ENCODE peak calls at places on chromosomes 4 and X, in six cellular contexts. One of them, this sample, is unnamed.
A peak's percentile ranks its signal among the peaks of the same experiment; 100 is the strongest.

GRCh38 chr4:105632599-105632998 is 75.9 kb downstream of the INTS12 start:
- DNase-seq in A549: no peak
- DNase-seq in IMR-90: no peak
- DNase-seq in K562: no peak
- DNase-seq in HepG2: no peak
- DNase-seq in GM12878: no peak
- DNase-seq in this sample: no peak

GRCh38 chr4:99043346-99043745 is 45.2 kb downstream of the ADH5 start:
- DNase-seq in HepG2: no peak
- DNase-seq in GM12878: no peak
- DNase-seq in A549: no peak
- DNase-seq in K562: no peak
- DNase-seq in IMR-90: no peak
- DNase-seq in this sample: no peak

GRCh38 chr4:42653606-42654560 is 3.0 kb downstream of the ATP8A1 start:
- DNase-seq in GM12878: no peak
- DNase-seq in A549: no peak
- DNase-seq in IMR-90: no peak
- DNase-seq in HepG2: no peak
- DNase-seq in K562: no peak
- DNase-seq in this sample: no peak

GRCh38 chrX:69618803-69619202 is 2.9 kb downstream of the EDA start:
- DNase-seq in HepG2: peak; percentile 19
- DNase-seq in IMR-90: peak; percentile 2
- DNase-seq in K562: peak; percentile 3
- DNase-seq in GM12878: no peak
- DNase-seq in A549: peak; percentile 31
- DNase-seq in this sample: peak; percentile 14

GRCh38 chrX:11791537-11791936 is 33.5 kb downstream of the MSL3 start:
- DNase-seq in IMR-90: no peak
- DNase-seq in K562: no peak
- DNase-seq in HepG2: no peak
- DNase-seq in A549: no peak
- DNase-seq in GM12878: no peak
- DNase-seq in this sample: no peak

GRCh38 chrX:13533726-13534125 is 35.7 kb upstream of the EGFL6 start:
- DNase-seq in GM12878: no peak
- DNase-seq in HepG2: no peak
- DNase-seq in IMR-90: peak; percentile 24
- DNase-seq in A549: peak; percentile 9
- DNase-seq in K562: no peak
- DNase-seq in this sample: no peak

GRCh38 chrX:105635794-105636193 is 186.5 kb upstream of the NRK start:
- DNase-seq in K562: no peak
- DNase-seq in IMR-90: no peak
- DNase-seq in HepG2: no peak
- DNase-seq in A549: no peak
- DNase-seq in GM12878: no peak
- DNase-seq in this sample: no peak

GRCh38 chr4:75544870-75545269 is 11.0 kb upstream of the ODAPH start:
- DNase-seq in A549: no peak
- DNase-seq in GM12878: no peak
- DNase-seq in HepG2: no peak
- DNase-seq in K562: no peak
- DNase-seq in IMR-90: no peak
- DNase-seq in this sample: no peak

GRCh38 chrX:41634284-41634683 is 54.5 kb upstream of the GPR34 start:
- DNase-seq in IMR-90: peak; percentile 45
- DNase-seq in HepG2: no peak
- DNase-seq in A549: no peak
- DNase-seq in K562: peak; percentile 62
- DNase-seq in GM12878: no peak
- DNase-seq in this sample: no peak

GRCh38 chrX:130716822-130717405 is 186.1 kb downstream of the ENOX2 start:
- DNase-seq in HepG2: no peak
- DNase-seq in A549: no peak
- DNase-seq in GM12878: no peak
- DNase-seq in IMR-90: no peak
- DNase-seq in K562: no peak
- DNase-seq in this sample: peak; percentile 36

GRCh38 chrX:28487818-28488217 is 99.4 kb upstream of the IL1RAPL1 start:
- DNase-seq in HepG2: no peak
- DNase-seq in K562: no peak
- DNase-seq in IMR-90: no peak
- DNase-seq in GM12878: no peak
- DNase-seq in A549: no peak
- DNase-seq in this sample: no peak

GRCh38 chr4:40897557-40898203 is 147.9 kb downstream of the NSUN7 start:
- DNase-seq in GM12878: no peak
- DNase-seq in HepG2: peak; percentile 53
- DNase-seq in IMR-90: peak; percentile 51
- DNase-seq in A549: peak; percentile 79
- DNase-seq in K562: peak; percentile 75
- DNase-seq in this sample: peak; percentile 79

GRCh38 chr4:110666030-110666429 is 43.2 kb upstream of the PITX2 start:
- DNase-seq in HepG2: no peak
- DNase-seq in K562: no peak
- DNase-seq in A549: no peak
- DNase-seq in GM12878: no peak
- DNase-seq in IMR-90: no peak
- DNase-seq in this sample: no peak

GRCh38 chr4:13162886-13163285 is 321.3 kb downstream of the RAB28 start:
- DNase-seq in GM12878: no peak
- DNase-seq in K562: no peak
- DNase-seq in A549: no peak
- DNase-seq in IMR-90: no peak
- DNase-seq in HepG2: no peak
- DNase-seq in this sample: no peak

GRCh38 chr4:122086338-122086737 is 65.8 kb upstream of the BLTP1 start:
- DNase-seq in A549: no peak
- DNase-seq in IMR-90: peak; percentile 18
- DNase-seq in GM12878: no peak
- DNase-seq in K562: no peak
- DNase-seq in HepG2: no peak
- DNase-seq in this sample: peak; percentile 30

GRCh38 chr4:150173420-150173819 is 95.2 kb downstream of the DCLK2 start:
- DNase-seq in HepG2: no peak
- DNase-seq in IMR-90: no peak
- DNase-seq in K562: no peak
- DNase-seq in A549: no peak
- DNase-seq in GM12878: no peak
- DNase-seq in this sample: no peak
- TF ChIP-seq BHLHE40 in HepG2: no peak
- TF ChIP-seq BHLHE40 in IMR-90: no peak
- TF ChIP-seq BHLHE40 in K562: no peak
- TF ChIP-seq BHLHE40 in A549: no peak
- TF ChIP-seq BHLHE40 in GM12878: no peak
- TF ChIP-seq BHLHE40 in this sample: no peak

GRCh38 chrX:1444896-1445480 is 7.7 kb downstream of the ASMTL start:
- DNase-seq in A549: no peak
- DNase-seq in IMR-90: no peak
- DNase-seq in GM12878: no peak
- DNase-seq in K562: no peak
- DNase-seq in HepG2: no peak
- DNase-seq in this sample: no peak

GRCh38 chrX:1442016-1442665 is 10.6 kb downstream of the ASMTL start:
- DNase-seq in GM12878: no peak
- DNase-seq in HepG2: no peak
- DNase-seq in K562: no peak
- DNase-seq in A549: no peak
- DNase-seq in IMR-90: no peak
- DNase-seq in this sample: no peak

GRCh38 chrX:1442724-1443367 is 9.9 kb downstream of the ASMTL start:
- DNase-seq in IMR-90: no peak
- DNase-seq in HepG2: no peak
- DNase-seq in A549: no peak
- DNase-seq in K562: no peak
- DNase-seq in GM12878: no peak
- DNase-seq in this sample: no peak

GRCh38 chrX:1440506-1440905 is 12.2 kb downstream of the ASMTL start:
- DNase-seq in IMR-90: no peak
- DNase-seq in A549: no peak
- DNase-seq in GM12878: no peak
- DNase-seq in K562: no peak
- DNase-seq in HepG2: no peak
- DNase-seq in this sample: no peak

GRCh38 chrX:1443496-1444075 is 9.1 kb downstream of the ASMTL start:
- DNase-seq in IMR-90: no peak
- DNase-seq in A549: no peak
- DNase-seq in HepG2: no peak
- DNase-seq in GM12878: no peak
- DNase-seq in K562: no peak
- DNase-seq in this sample: no peak
- TF ChIP-seq BHLHE40 in IMR-90: no peak
- TF ChIP-seq BHLHE40 in A549: no peak
- TF ChIP-seq BHLHE40 in HepG2: no peak
- TF ChIP-seq BHLHE40 in GM12878: no peak
- TF ChIP-seq BHLHE40 in K562: no peak
- TF ChIP-seq BHLHE40 in this sample: no peak

DNA sequence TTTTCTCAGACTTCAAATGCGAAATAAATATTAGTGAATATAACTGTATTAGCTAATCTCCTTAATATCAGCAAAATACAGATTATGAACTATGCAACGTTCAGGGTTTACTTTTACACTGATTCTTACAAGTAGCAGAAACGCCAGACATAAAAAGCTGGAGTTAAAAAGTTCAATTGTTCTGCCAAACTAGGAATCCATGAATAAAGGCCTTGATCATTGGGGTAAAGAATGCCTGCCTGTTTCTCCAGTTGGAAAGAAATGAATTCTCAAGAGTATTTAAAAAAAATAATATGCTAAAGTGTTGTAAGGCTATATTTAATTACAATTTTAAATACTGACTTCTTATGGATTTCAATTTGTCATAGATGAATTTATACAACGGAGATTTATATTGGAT is 612.2 kb downstream of the DMD start:
- DNase-seq in GM12878: no peak
- DNase-seq in IMR-90: no peak
- DNase-seq in A549: no peak
- DNase-seq in K562: no peak
- DNase-seq in HepG2: no peak
- DNase-seq in this sample: no peak
- TF ChIP-seq BHLHE40 in GM12878: no peak
- TF ChIP-seq BHLHE40 in IMR-90: no peak
- TF ChIP-seq BHLHE40 in A549: no peak
- TF ChIP-seq BHLHE40 in K562: no peak
- TF ChIP-seq BHLHE40 in HepG2: no peak
- TF ChIP-seq BHLHE40 in this sample: no peak

GRCh38 chrX:149508467-149508866 is 3.4 kb upstream of the IDS start:
- DNase-seq in A549: no peak
- DNase-seq in GM12878: no peak
- DNase-seq in HepG2: no peak
- DNase-seq in IMR-90: no peak
- DNase-seq in K562: no peak
- DNase-seq in this sample: no peak

GRCh38 chrX:149512225-149512885 is 7.2 kb upstream of the IDS start:
- DNase-seq in A549: peak; percentile 56
- DNase-seq in IMR-90: peak; percentile 38
- DNase-seq in K562: peak; percentile 76
- DNase-seq in GM12878: peak; percentile 13
- DNase-seq in HepG2: peak; percentile 49
- DNase-seq in this sample: peak; percentile 73

GRCh38 chrX:149510386-149510785 is 5.3 kb upstream of the IDS start:
- DNase-seq in GM12878: no peak
- DNase-seq in A549: no peak
- DNase-seq in K562: no peak
- DNase-seq in IMR-90: no peak
- DNase-seq in HepG2: no peak
- DNase-seq in this sample: no peak

GRCh38 chrX:149513713-149514427 is 8.8 kb upstream of the IDS start:
- DNase-seq in IMR-90: peak; percentile 21
- DNase-seq in A549: no peak
- DNase-seq in HepG2: no peak
- DNase-seq in GM12878: no peak
- DNase-seq in K562: no peak
- DNase-seq in this sample: no peak

GRCh38 chrX:149511081-149511480 is 6.0 kb upstream of the IDS start:
- DNase-seq in GM12878: no peak
- DNase-seq in K562: no peak
- DNase-seq in A549: no peak
- DNase-seq in IMR-90: peak; percentile 50
- DNase-seq in HepG2: no peak
- DNase-seq in this sample: no peak
- TF ChIP-seq BHLHE40 in GM12878: no peak
- TF ChIP-seq BHLHE40 in K562: no peak
- TF ChIP-seq BHLHE40 in A549: no peak
- TF ChIP-seq BHLHE40 in IMR-90: no peak
- TF ChIP-seq BHLHE40 in HepG2: no peak
- TF ChIP-seq BHLHE40 in this sample: no peak

DNA sequence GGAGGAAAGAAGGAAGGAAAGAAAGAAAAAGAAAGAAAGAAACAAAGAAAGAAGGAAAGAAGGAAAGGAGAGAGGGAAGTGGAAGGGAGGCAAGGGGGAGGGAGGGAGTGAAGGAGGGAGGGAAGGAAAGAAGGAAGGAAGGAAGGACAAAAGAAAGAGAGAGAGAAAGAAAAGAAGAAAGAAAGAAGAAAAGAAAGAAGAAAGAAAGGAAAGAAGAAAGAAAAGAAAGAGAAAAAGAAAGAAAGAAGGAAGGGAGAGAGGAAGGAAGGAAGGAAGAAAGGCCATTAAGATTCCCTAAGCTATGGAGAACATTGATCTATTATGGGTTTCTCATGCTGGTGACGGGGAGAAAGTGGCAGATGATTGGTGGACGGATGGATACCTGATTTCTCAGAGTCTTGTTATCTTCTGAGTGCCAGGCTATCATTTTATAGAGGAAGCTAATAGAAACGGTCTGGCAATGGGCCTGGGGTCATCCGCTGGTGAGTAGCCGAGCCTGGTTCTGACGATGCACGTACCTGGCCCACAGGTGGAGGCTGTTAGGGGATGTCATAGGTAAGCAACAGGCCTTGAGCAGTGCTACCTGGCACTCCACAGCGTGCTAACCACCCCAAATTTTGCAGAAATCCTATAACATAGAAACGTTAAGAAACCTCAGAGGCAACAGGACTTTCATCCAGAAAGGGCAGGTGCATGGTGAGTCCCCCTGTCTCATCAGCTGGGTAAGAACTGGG is 142.9 kb downstream of the SHOX start:
- DNase-seq in A549: no peak
- DNase-seq in K562: no peak
- DNase-seq in HepG2: no peak
- DNase-seq in IMR-90: no peak
- DNase-seq in GM12878: no peak
- DNase-seq in this sample: no peak
- TF ChIP-seq BHLHE40 in A549: no peak
- TF ChIP-seq BHLHE40 in K562: no peak
- TF ChIP-seq BHLHE40 in HepG2: no peak
- TF ChIP-seq BHLHE40 in IMR-90: no peak
- TF ChIP-seq BHLHE40 in GM12878: no peak
- TF ChIP-seq BHLHE40 in this sample: no peak